ENCODE peak calls at places on chromosomes 6 and 20, in eight cellular contexts. Y is nephron progenitor cell, C is AG10803, Q is epithelial cell of esophagus, S is GM12865, I is A549, L is stomach, X is neural progenitor cell. U is an unnamed sample.
A peak's percentile ranks its signal among the peaks of the same experiment; 100 is the strongest.

GRCh38 chr6:151699719-151700118 is 107.8 kb upstream of the ESR1 start:
- DNase-seq in Y (no peak), C (peak; percentile 29), Q (no peak), S (no peak), I (no peak), L (no peak), X (no peak), U (no peak)

GRCh38 chr6:4280721-4281120 is 145.3 kb upstream of the ECI2 start:
- DNase-seq in Y (no peak), C (peak; percentile 85), Q (peak; percentile 95), S (no peak), I (peak; percentile 68), L (no peak), X (no peak), U (no peak)

GRCh38 chr6:154998855-154999254 is 3.7 kb downstream of the TIAM2 start:
- DNase-seq in Y (no peak), C (no peak), Q (no peak), S (no peak), I (no peak), L (no peak), X (no peak), U (no peak)

GRCh38 chr20:1897486-1897885 is 2.3 kb downstream of the SIRPA start:
- DNase-seq in Y (no peak), C (no peak), Q (peak; percentile 54), S (peak; percentile 34), I (peak; percentile 47), L (no peak), X (no peak), U (no peak)

GRCh38 chr6:133767571-133767970 is 121.3 kb upstream of the TCF21 start:
- DNase-seq in Y (no peak), C (no peak), Q (peak; percentile 76), S (no peak), I (no peak), L (no peak), X (no peak), U (no peak)

GRCh38 chr20:34703061-34703572 is 1.0 kb upstream of the TP53INP2 start:
- DNase-seq in Y (no peak), C (peak; percentile 7), Q (no peak), S (no peak), I (no peak), L (no peak), X (no peak), U (no peak)

GRCh38 chr6:155290491-155290890 is 23.8 kb downstream of the TFB1M start:
- DNase-seq in Y (no peak), C (no peak), Q (no peak), S (no peak), I (no peak), L (no peak), X (no peak), U (no peak)

GRCh38 chr6:20069130-20069529 is 143.1 kb downstream of the MBOAT1 start:
- DNase-seq in Y (no peak), C (no peak), Q (no peak), S (no peak), I (no peak), L (no peak), X (no peak), U (no peak)

GRCh38 chr20:43914697-43915208 is at the start of gene TOX2:
- DNase-seq in Y (peak; percentile 83), C (peak; percentile 51), Q (peak; percentile 22), S (peak; percentile 68), I (peak; percentile 21), L (no peak), X (peak; percentile 83), U (peak; percentile 60)

GRCh38 chr6:161578478-161578877 is 304.6 kb upstream of the AGPAT4 start:
- DNase-seq in Y (no peak), C (no peak), Q (no peak), S (no peak), I (no peak), L (no peak), X (no peak), U (no peak)

GRCh38 chr20:61426361-61426760 is 174.3 kb downstream of the CDH4 start:
- DNase-seq in Y (no peak), C (no peak), Q (peak; percentile 65), S (no peak), I (no peak), L (no peak), X (no peak), U (no peak)

GRCh38 chr20:57247292-57247975 is 19.0 kb downstream of the BMP7 start:
- DNase-seq in Y (no peak), C (no peak), Q (no peak), S (no peak), I (no peak), L (no peak), X (no peak), U (peak; percentile 62)

GRCh38 chr20:43508604-43509040 is 1.1 kb downstream of the L3MBTL1 start:
- DNase-seq in Y (no peak), C (no peak), Q (no peak), S (no peak), I (peak; percentile 34), L (no peak), X (peak; percentile 51), U (peak; percentile 56)

GRCh38 chr20:10501377-10501776 is 66.3 kb downstream of the SLX4IP start:
- DNase-seq in Y (no peak), C (peak; percentile 21), Q (peak; percentile 33), S (no peak), I (no peak), L (no peak), X (no peak), U (no peak)

GRCh38 chr20:14918981-14919380 is 581.6 kb upstream of the FLRT3 start:
- DNase-seq in Y (no peak), C (peak; percentile 20), Q (no peak), S (no peak), I (no peak), L (no peak), X (no peak), U (no peak)

GRCh38 chr6:118930680-118931079 is 4.3 kb downstream of the MCM9 start:
- DNase-seq in Y (no peak), C (no peak), Q (no peak), S (no peak), I (no peak), L (no peak), X (no peak), U (no peak)
- TF ChIP-seq CTCF in Y (no peak), C (peak; percentile 13), Q (no peak), S (no peak), I (no peak), L (no peak), X (no peak), U (no peak)

DNA sequence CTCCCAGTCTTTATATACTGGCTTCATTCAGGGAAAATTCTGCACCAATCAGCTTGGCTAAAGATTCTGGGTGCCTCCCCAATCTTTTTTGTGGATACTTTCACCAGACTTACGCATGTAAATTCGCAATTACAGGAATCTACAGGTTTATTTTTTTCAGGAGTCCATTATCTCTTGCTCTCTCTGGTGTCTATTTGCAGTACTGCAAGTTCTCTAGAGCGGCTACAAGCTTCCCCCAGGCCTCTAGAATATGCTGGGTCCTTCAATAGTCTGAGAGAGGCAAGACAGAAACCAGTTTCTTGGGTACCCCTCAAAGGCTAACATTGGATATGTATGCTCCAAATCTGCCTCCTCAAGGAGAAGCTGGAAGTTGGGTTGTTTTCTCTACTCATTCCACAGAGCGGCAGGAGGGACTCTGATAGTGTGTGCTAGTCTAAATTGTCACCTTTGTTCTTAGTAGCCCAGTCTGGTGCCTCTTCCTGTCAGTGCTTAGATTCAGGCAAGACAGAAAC is 58.5 kb downstream of the SUN5 start:
- DNase-seq in Y (no peak), C (peak; percentile 22), Q (peak; percentile 41), S (peak; percentile 15), I (no peak), L (no peak), X (peak; percentile 61), U (peak; percentile 68)
- TF ChIP-seq CTCF in Y (peak; percentile 58), C (peak; percentile 71), Q (peak; percentile 73), S (peak; percentile 45), I (peak; percentile 37), L (no peak), X (peak; percentile 65), U (peak; percentile 92)

DNA sequence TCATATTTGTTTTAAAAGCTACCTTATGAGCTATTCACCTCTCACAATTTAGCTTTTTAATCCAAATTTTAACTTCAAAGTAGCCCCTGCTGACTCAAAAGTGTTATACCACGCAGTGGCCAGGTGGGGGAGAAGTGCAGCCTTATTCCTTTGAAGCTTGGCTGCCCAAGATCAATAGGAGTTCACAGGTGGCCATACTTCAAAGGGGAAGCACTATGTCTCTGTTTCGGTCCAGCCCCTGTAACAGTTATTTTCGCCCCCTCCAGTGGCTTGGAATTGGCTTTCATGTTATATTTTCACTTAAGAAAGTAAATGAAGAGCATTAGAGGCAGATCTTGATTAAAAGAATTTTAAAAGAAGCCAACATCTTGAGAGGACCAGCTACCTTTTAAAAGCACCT is 608.4 kb downstream of the EPHA7 start:
- DNase-seq in Y (peak; percentile 54), C (no peak), Q (peak; percentile 52), S (peak; percentile 78), I (peak; percentile 10), L (no peak), X (peak; percentile 83), U (peak; percentile 39)
- TF ChIP-seq CTCF in Y (peak; percentile 64), C (peak; percentile 25), Q (peak; percentile 88), S (peak; percentile 63), I (no peak), L (no peak), X (peak; percentile 79), U (peak; percentile 50)

GRCh38 chr6:26312096-26312463 is 52.9 kb upstream of the BTN3A2 start:
- DNase-seq in Y (no peak), C (no peak), Q (no peak), S (no peak), I (no peak), L (no peak), X (no peak), U (no peak)

GRCh38 chr6:26309731-26310142 is 55.3 kb upstream of the BTN3A2 start:
- DNase-seq in Y (no peak), C (peak; percentile 66), Q (peak; percentile 91), S (peak; percentile 62), I (peak; percentile 45), L (no peak), X (no peak), U (no peak)

GRCh38 chr6:26311012-26311384 is 54.0 kb upstream of the BTN3A2 start:
- DNase-seq in Y (peak; percentile 30), C (peak; percentile 48), Q (peak; percentile 64), S (peak; percentile 78), I (peak; percentile 69), L (no peak), X (peak; percentile 45), U (no peak)

GRCh38 chr6:26312501-26313390 is 52.3 kb upstream of the BTN3A2 start:
- DNase-seq in Y (peak; percentile 78), C (peak; percentile 91), Q (peak; percentile 84), S (peak; percentile 92), I (peak; percentile 91), L (peak; percentile 78), X (peak; percentile 86), U (peak; percentile 84)

DNA sequence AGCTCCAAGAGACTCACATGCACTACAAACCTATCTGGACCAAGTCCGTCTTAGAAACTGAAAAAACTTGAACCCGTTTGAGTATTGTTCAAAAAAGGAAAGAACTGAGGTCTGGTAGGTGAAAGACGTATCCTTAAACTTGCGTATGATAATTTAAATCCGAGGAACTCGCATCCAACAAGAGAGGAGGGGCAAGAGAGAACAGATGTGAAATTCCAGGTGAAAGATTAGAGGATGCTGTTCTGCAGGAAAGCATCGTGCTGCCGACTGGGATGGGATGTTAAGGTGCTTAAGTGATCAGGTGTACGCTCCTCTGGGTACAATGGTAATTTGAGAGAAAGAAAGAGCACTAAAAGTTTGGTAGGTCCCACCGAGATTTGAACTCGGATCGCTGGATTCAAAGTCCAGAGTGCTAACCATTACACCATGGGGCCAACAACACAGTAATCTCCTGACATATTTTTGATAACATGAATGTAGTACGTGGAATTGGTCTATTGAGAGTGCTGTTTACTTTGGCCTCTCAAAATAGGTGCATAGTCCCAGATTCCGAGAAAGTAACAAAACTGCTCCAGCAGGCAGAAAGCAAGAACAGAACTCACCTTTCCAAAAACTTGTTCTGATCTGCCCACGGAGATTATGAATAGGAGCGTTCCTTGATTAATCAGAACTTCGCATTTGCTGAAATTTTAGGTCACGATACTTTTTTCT is 53.5 kb upstream of the BTN3A2 start:
- DNase-seq in Y (peak; percentile 32), C (peak; percentile 69), Q (peak; percentile 84), S (peak; percentile 85), I (peak; percentile 82), L (no peak), X (peak; percentile 50), U (peak; percentile 69)
- TF ChIP-seq CTCF in Y (no peak), C (no peak), Q (no peak), S (no peak), I (no peak), L (no peak), X (no peak), U (no peak)